ENCODE peak calls at places on chromosome 14, in five cellular contexts. One of them, this sample, is unnamed.

GRCh38 chr14:34931206-34931605 is 51.6 kb upstream of the SRP54 start:
- DNase-seq in skeletal muscle cell: no peak
- DNase-seq in T-helper 1 cell: peak
- DNase-seq in GM04504: no peak
- DNase-seq in Peyer's patch: no peak
- DNase-seq in this sample: no peak

GRCh38 chr14:95174184-95174804 is 17.0 kb upstream of the DICER1 start:
- DNase-seq in skeletal muscle cell: no peak
- DNase-seq in T-helper 1 cell: no peak
- DNase-seq in GM04504: no peak
- DNase-seq in Peyer's patch: no peak
- DNase-seq in this sample: no peak

GRCh38 chr14:67819563-67820411 is at the start of gene RAD51B:
- DNase-seq in skeletal muscle cell: no peak
- DNase-seq in T-helper 1 cell: peak
- DNase-seq in GM04504: peak
- DNase-seq in Peyer's patch: peak
- DNase-seq in this sample: peak

GRCh38 chr14:29123017-29123416 is 356.4 kb downstream of the FOXG1 start:
- DNase-seq in skeletal muscle cell: no peak
- DNase-seq in T-helper 1 cell: no peak
- DNase-seq in GM04504: no peak
- DNase-seq in Peyer's patch: no peak
- DNase-seq in this sample: no peak

GRCh38 chr14:52329678-52330376 is 15.7 kb downstream of the PTGER2 start:
- DNase-seq in skeletal muscle cell: no peak
- DNase-seq in T-helper 1 cell: no peak
- DNase-seq in GM04504: no peak
- DNase-seq in Peyer's patch: no peak
- DNase-seq in this sample: no peak

GRCh38 chr14:28635387-28635786 is 131.2 kb upstream of the FOXG1 start:
- DNase-seq in skeletal muscle cell: no peak
- DNase-seq in T-helper 1 cell: no peak
- DNase-seq in GM04504: peak
- DNase-seq in Peyer's patch: no peak
- DNase-seq in this sample: no peak

GRCh38 chr14:104355101-104355691 is 216.8 kb downstream of the KIF26A start:
- DNase-seq in skeletal muscle cell: no peak
- DNase-seq in T-helper 1 cell: no peak
- DNase-seq in GM04504: no peak
- DNase-seq in Peyer's patch: no peak
- DNase-seq in this sample: peak

GRCh38 chr14:50831704-50832130 is 755 bp upstream of the NIN start:
- DNase-seq in skeletal muscle cell: no peak
- DNase-seq in T-helper 1 cell: no peak
- DNase-seq in GM04504: no peak
- DNase-seq in Peyer's patch: no peak
- DNase-seq in this sample: no peak

GRCh38 chr14:94303111-94303510 is 10.0 kb upstream of the SERPINA10 start:
- DNase-seq in skeletal muscle cell: no peak
- DNase-seq in T-helper 1 cell: no peak
- DNase-seq in GM04504: no peak
- DNase-seq in Peyer's patch: no peak
- DNase-seq in this sample: no peak

GRCh38 chr14:29894030-29894429 is 33.6 kb downstream of the PRKD1 start:
- DNase-seq in skeletal muscle cell: no peak
- DNase-seq in T-helper 1 cell: no peak
- DNase-seq in GM04504: no peak
- DNase-seq in Peyer's patch: no peak
- DNase-seq in this sample: no peak

GRCh38 chr14:84527706-84528105 is 1002.2 kb upstream of the FLRT2 start:
- DNase-seq in skeletal muscle cell: no peak
- DNase-seq in T-helper 1 cell: no peak
- DNase-seq in GM04504: no peak
- DNase-seq in Peyer's patch: no peak
- DNase-seq in this sample: no peak

GRCh38 chr14:51926449-51926848 is 62.9 kb upstream of the RTRAF start:
- DNase-seq in skeletal muscle cell: no peak
- DNase-seq in T-helper 1 cell: no peak
- DNase-seq in GM04504: no peak
- DNase-seq in Peyer's patch: no peak
- DNase-seq in this sample: no peak

GRCh38 chr14:105901226-105901625 is 374.8 kb downstream of the TMEM121 start:
- DNase-seq in skeletal muscle cell: no peak
- DNase-seq in T-helper 1 cell: no peak
- DNase-seq in GM04504: no peak
- DNase-seq in Peyer's patch: no peak
- DNase-seq in this sample: no peak

GRCh38 chr14:30355431-30355913 is 203.5 kb upstream of the G2E3 start:
- DNase-seq in skeletal muscle cell: no peak
- DNase-seq in T-helper 1 cell: no peak
- DNase-seq in GM04504: no peak
- DNase-seq in Peyer's patch: no peak
- DNase-seq in this sample: no peak

GRCh38 chr14:33592298-33592697 is 358.6 kb downstream of the EGLN3 start:
- DNase-seq in skeletal muscle cell: no peak
- DNase-seq in T-helper 1 cell: no peak
- DNase-seq in GM04504: no peak
- DNase-seq in Peyer's patch: no peak
- DNase-seq in this sample: no peak

GRCh38 chr14:88553886-88554457 is 835 bp downstream of the PTPN21 start:
- DNase-seq in skeletal muscle cell: no peak
- DNase-seq in T-helper 1 cell: no peak
- DNase-seq in GM04504: no peak
- DNase-seq in Peyer's patch: no peak
- DNase-seq in this sample: no peak

GRCh38 chr14:75040497-75040896 is 10.8 kb downstream of the MLH3 start:
- DNase-seq in skeletal muscle cell: no peak
- DNase-seq in T-helper 1 cell: no peak
- DNase-seq in GM04504: no peak
- DNase-seq in Peyer's patch: no peak
- DNase-seq in this sample: no peak

GRCh38 chr14:59844414-59844813 is 26.2 kb downstream of the RTN1 start:
- DNase-seq in skeletal muscle cell: no peak
- DNase-seq in T-helper 1 cell: no peak
- DNase-seq in GM04504: no peak
- DNase-seq in Peyer's patch: no peak
- DNase-seq in this sample: no peak

GRCh38 chr14:36657409-36658090 is 4.1 kb upstream of the PAX9 start:
- DNase-seq in skeletal muscle cell: no peak
- DNase-seq in T-helper 1 cell: no peak
- DNase-seq in GM04504: no peak
- DNase-seq in Peyer's patch: no peak
- DNase-seq in this sample: no peak

GRCh38 chr14:83764656-83765055 is 1765.3 kb upstream of the FLRT2 start:
- DNase-seq in skeletal muscle cell: no peak
- DNase-seq in T-helper 1 cell: no peak
- DNase-seq in GM04504: no peak
- DNase-seq in Peyer's patch: no peak
- DNase-seq in this sample: no peak

GRCh38 chr14:64715628-64716412 is 11.6 kb downstream of the PLEKHG3 start:
- DNase-seq in skeletal muscle cell: no peak
- DNase-seq in T-helper 1 cell: no peak
- DNase-seq in GM04504: no peak
- DNase-seq in Peyer's patch: no peak
- DNase-seq in this sample: peak

GRCh38 chr14:73759183-73759713 is 45.1 kb upstream of the PNMA1 start:
- DNase-seq in skeletal muscle cell: no peak
- DNase-seq in T-helper 1 cell: no peak
- DNase-seq in GM04504: no peak
- DNase-seq in Peyer's patch: no peak
- DNase-seq in this sample: peak

GRCh38 chr14:34231626-34232025 is 230.4 kb downstream of the SPTSSA start:
- DNase-seq in skeletal muscle cell: no peak
- DNase-seq in T-helper 1 cell: no peak
- DNase-seq in GM04504: no peak
- DNase-seq in Peyer's patch: no peak
- DNase-seq in this sample: peak

GRCh38 chr14:68359862-68360552 is 432.9 kb downstream of the ZFP36L1 start:
- DNase-seq in skeletal muscle cell: no peak
- DNase-seq in T-helper 1 cell: no peak
- DNase-seq in GM04504: no peak
- DNase-seq in Peyer's patch: no peak
- DNase-seq in this sample: peak

GRCh38 chr14:95228240-95228639 is 70.9 kb upstream of the DICER1 start:
- DNase-seq in skeletal muscle cell: no peak
- DNase-seq in T-helper 1 cell: no peak
- DNase-seq in GM04504: no peak
- DNase-seq in Peyer's patch: no peak
- DNase-seq in this sample: no peak

GRCh38 chr14:101464984-101465794 is 96.1 kb upstream of the DIO3 start:
- DNase-seq in skeletal muscle cell: no peak
- DNase-seq in T-helper 1 cell: no peak
- DNase-seq in GM04504: no peak
- DNase-seq in Peyer's patch: no peak
- DNase-seq in this sample: no peak

GRCh38 chr14:35068238-35069012 is 22.4 kb downstream of the FAM177A1 start:
- DNase-seq in skeletal muscle cell: no peak
- DNase-seq in T-helper 1 cell: no peak
- DNase-seq in GM04504: no peak
- DNase-seq in Peyer's patch: no peak
- DNase-seq in this sample: no peak

GRCh38 chr14:61477845-61478438 is 156.6 kb downstream of the PRKCH start:
- DNase-seq in skeletal muscle cell: no peak
- DNase-seq in T-helper 1 cell: no peak
- DNase-seq in GM04504: no peak
- DNase-seq in Peyer's patch: peak
- DNase-seq in this sample: peak

GRCh38 chr14:81940636-81941035 is 407.0 kb upstream of the SEL1L start:
- DNase-seq in skeletal muscle cell: no peak
- DNase-seq in T-helper 1 cell: no peak
- DNase-seq in GM04504: no peak
- DNase-seq in Peyer's patch: no peak
- DNase-seq in this sample: no peak

GRCh38 chr14:44384093-44384492 is 123.0 kb downstream of the FSCB start:
- DNase-seq in skeletal muscle cell: no peak
- DNase-seq in T-helper 1 cell: no peak
- DNase-seq in GM04504: no peak
- DNase-seq in Peyer's patch: no peak
- DNase-seq in this sample: no peak

GRCh38 chr14:79204591-79204990 is 1006.7 kb downstream of the DIO2 start:
- DNase-seq in skeletal muscle cell: no peak
- DNase-seq in T-helper 1 cell: no peak
- DNase-seq in GM04504: no peak
- DNase-seq in Peyer's patch: no peak
- DNase-seq in this sample: no peak

This sample was measured in left colon.